ENCODE peak calls at places on chromosomes 6 and 20, in ten cellular contexts. Q is left cardiac atrium; T is left lung; U is RWPE2; X is heart right ventricle; P is omental fat pad; F is activated CD8-positive, alpha-beta T cell treated with anti-CD3 and anti-CD28 coated beads for 36 hours; I is aorta; W is stimulated activated naive CD8-positive, alpha-beta T cell treated with anti-CD3 and anti-CD28 coated beads, Interleukin-15, Interleukin-2, amounts not matched to agents 100 U/mL and 50 U/mL, for 24 hours; C is body of pancreas. K is an unnamed sample.

GRCh38 chr6:148980234-148980633 is 233.4 kb downstream of the UST start:
- ATAC-seq in Q (no peak), T (no peak), U (no peak), X (no peak), P (no peak), F (no peak), I (no peak), W (no peak), C (no peak), K (no peak)

GRCh38 chr20:45621593-45621992 is 7.9 kb upstream of the WFDC10A start:
- ATAC-seq in Q (no peak), T (no peak), U (no peak), X (no peak), P (no peak), F (no peak), I (no peak), W (no peak), C (peak; percentile 45), K (no peak)

GRCh38 chr6:18121580-18122127 is 823 bp downstream of the NHLRC1 start:
- ATAC-seq in Q (no peak), T (no peak), U (no peak), X (no peak), P (no peak), F (no peak), I (peak; percentile 13), W (no peak), C (no peak), K (no peak)

GRCh38 chr6:35034411-35035171 is 106.5 kb downstream of the TCP11 start:
- ATAC-seq in Q (peak; percentile 74), T (peak; percentile 88), U (no peak), X (peak; percentile 56), P (peak; percentile 60), F (no peak), I (peak; percentile 69), W (no peak), C (peak; percentile 77), K (peak; percentile 69)

GRCh38 chr6:136415351-136416005 is 125.8 kb upstream of the BCLAF1 start:
- ATAC-seq in Q (no peak), T (peak; percentile 68), U (no peak), X (no peak), P (no peak), F (no peak), I (no peak), W (no peak), C (no peak), K (no peak)

GRCh38 chr20:35334511-35335101 is 42.4 kb upstream of the FAM83C start:
- ATAC-seq in Q (peak; percentile 72), T (peak; percentile 27), U (no peak), X (no peak), P (no peak), F (no peak), I (no peak), W (no peak), C (no peak), K (no peak)

GRCh38 chr6:128068110-128068460 is 167.2 kb upstream of the THEMIS start:
- ATAC-seq in Q (peak; percentile 92), T (no peak), U (no peak), X (peak; percentile 84), P (no peak), F (no peak), I (no peak), W (no peak), C (no peak), K (no peak)

GRCh38 chr20:3449319-3449718 is 21.5 kb upstream of the ATRN start:
- ATAC-seq in Q (no peak), T (no peak), U (no peak), X (no peak), P (no peak), F (no peak), I (no peak), W (no peak), C (no peak), K (no peak)

GRCh38 chr20:34401741-34402455 is 38.8 kb downstream of the ITCH start:
- ATAC-seq in Q (no peak), T (peak; percentile 41), U (no peak), X (no peak), P (no peak), F (peak; percentile 28), I (no peak), W (no peak), C (no peak), K (no peak)

GRCh38 chr6:152351110-152351509 is 286.1 kb downstream of the SYNE1 start:
- ATAC-seq in Q (peak; percentile 90), T (no peak), U (no peak), X (peak; percentile 75), P (no peak), F (no peak), I (no peak), W (no peak), C (no peak), K (no peak)

GRCh38 chr20:45701873-45702272 is at the start of gene WFDC13:
- ATAC-seq in Q (no peak), T (no peak), U (no peak), X (no peak), P (no peak), F (no peak), I (no peak), W (no peak), C (no peak), K (no peak)

GRCh38 chr6:149984778-149985177 is 21.0 kb downstream of the ULBP1 start:
- ATAC-seq in Q (no peak), T (no peak), U (no peak), X (no peak), P (no peak), F (no peak), I (no peak), W (no peak), C (no peak), K (no peak)

GRCh38 chr6:27209659-27210269 is 37.7 kb upstream of the PRSS16 start:
- ATAC-seq in Q (no peak), T (no peak), U (no peak), X (no peak), P (no peak), F (no peak), I (no peak), W (no peak), C (no peak), K (no peak)

GRCh38 chr6:87561012-87561411 is 28.8 kb downstream of the RARS2 start:
- ATAC-seq in Q (no peak), T (no peak), U (no peak), X (no peak), P (no peak), F (no peak), I (no peak), W (no peak), C (no peak), K (no peak)

GRCh38 chr20:13424174-13424833 is 203.2 kb downstream of the ISM1 start:
- ATAC-seq in Q (no peak), T (no peak), U (no peak), X (no peak), P (no peak), F (no peak), I (no peak), W (no peak), C (peak; percentile 63), K (no peak)

GRCh38 chr6:133169901-133170300 is 71.3 kb upstream of the EYA4 start:
- ATAC-seq in Q (no peak), T (no peak), U (no peak), X (no peak), P (no peak), F (no peak), I (no peak), W (no peak), C (no peak), K (no peak)

GRCh38 chr6:150269857-150270223 is 99.0 kb upstream of the IYD start:
- ATAC-seq in Q (no peak), T (peak; percentile 87), U (no peak), X (no peak), P (peak; percentile 81), F (peak; percentile 42), I (no peak), W (peak; percentile 66), C (no peak), K (no peak)

GRCh38 chr6:12962529-12962928 is 246.0 kb downstream of the PHACTR1 start:
- ATAC-seq in Q (no peak), T (peak; percentile 7), U (no peak), X (no peak), P (no peak), F (no peak), I (no peak), W (no peak), C (peak; percentile 60), K (no peak)

GRCh38 chr20:40233401-40233800 is 455.6 kb downstream of the MAFB start:
- ATAC-seq in Q (no peak), T (no peak), U (peak; percentile 36), X (no peak), P (peak; percentile 23), F (no peak), I (no peak), W (no peak), C (no peak), K (no peak)

GRCh38 chr6:140438346-140438735 is 1063.9 kb upstream of the CITED2 start:
- ATAC-seq in Q (no peak), T (no peak), U (peak; percentile 54), X (no peak), P (no peak), F (no peak), I (no peak), W (no peak), C (no peak), K (no peak)